ENCODE peak calls at places on chromosomes 1 and 21, in eight cellular contexts. V is HFF-Myc, H is endothelial cell of umbilical vein, L is adrenal gland, R is T-helper 1 cell, A is mucosa of gallbladder, G is GM12892, X is germinal center. Z is an unnamed sample.

GRCh38 chr1:44027320-44027719 is 3.9 kb downstream of the SLC6A9 start:
- DNase-seq in V (no peak), H (no peak), L (no peak), R (no peak), A (no peak), G (no peak), X (no peak), Z (no peak)

GRCh38 chr1:149844096-149844495 is 55.3 kb upstream of the BOLA1 start:
- DNase-seq in V (no peak), H (no peak), L (peak), R (no peak), A (no peak), G (no peak), X (no peak), Z (no peak)

GRCh38 chr1:68955424-68955823 is 458.5 kb upstream of the DEPDC1 start:
- DNase-seq in V (no peak), H (no peak), L (peak), R (no peak), A (no peak), G (no peak), X (no peak), Z (no peak)

GRCh38 chr1:109969430-109969829 is 15.1 kb upstream of the AHCYL1 start:
- DNase-seq in V (peak), H (no peak), L (no peak), R (no peak), A (no peak), G (no peak), X (no peak), Z (no peak)

GRCh38 chr1:214563881-214564280 is 12.5 kb upstream of the PTPN14 start:
- DNase-seq in V (no peak), H (no peak), L (no peak), R (no peak), A (no peak), G (no peak), X (no peak), Z (no peak)

GRCh38 chr1:54460861-54461382 is 54.7 kb upstream of the SSBP3 start:
- DNase-seq in V (no peak), H (no peak), L (no peak), R (no peak), A (no peak), G (no peak), X (no peak), Z (no peak)

GRCh38 chr21:39954570-39954969 is 87.3 kb downstream of the PCP4 start:
- DNase-seq in V (no peak), H (no peak), L (no peak), R (no peak), A (no peak), G (no peak), X (no peak), Z (no peak)

GRCh38 chr1:205436776-205437485 is 15.1 kb upstream of the LEMD1 start:
- DNase-seq in V (no peak), H (no peak), L (no peak), R (no peak), A (no peak), G (no peak), X (no peak), Z (no peak)

GRCh38 chr1:96557336-96557735 is 164.2 kb upstream of the PTBP2 start:
- DNase-seq in V (no peak), H (no peak), L (no peak), R (no peak), A (no peak), G (no peak), X (no peak), Z (no peak)

GRCh38 chr21:44699502-44700001 is 2.6 kb downstream of the KRTAP10-12 start:
- DNase-seq in V (no peak), H (no peak), L (no peak), R (no peak), A (no peak), G (no peak), X (no peak), Z (no peak)

GRCh38 chr1:169193191-169193850 is 86.8 kb downstream of the ATP1B1 start:
- DNase-seq in V (no peak), H (peak), L (peak), R (no peak), A (no peak), G (no peak), X (no peak), Z (no peak)

GRCh38 chr1:91803847-91804545 is 82.0 kb downstream of the TGFBR3 start:
- DNase-seq in V (no peak), H (no peak), L (no peak), R (peak), A (no peak), G (peak), X (peak), Z (no peak)

GRCh38 chr1:116390195-116390594 is 17.2 kb downstream of the ATP1A1 start:
- DNase-seq in V (no peak), H (no peak), L (peak), R (peak), A (no peak), G (no peak), X (no peak), Z (no peak)

GRCh38 chr1:208500379-208500778 is 256.2 kb upstream of the PLXNA2 start:
- DNase-seq in V (no peak), H (no peak), L (no peak), R (no peak), A (no peak), G (no peak), X (no peak), Z (no peak)

GRCh38 chr1:27934818-27935549 is at the start of gene SMPDL3B:
- DNase-seq in V (no peak), H (peak), L (no peak), R (no peak), A (peak), G (no peak), X (no peak), Z (no peak)

GRCh38 chr1:92992066-92992465 is 30.8 kb upstream of the DIPK1A start:
- DNase-seq in V (no peak), H (no peak), L (no peak), R (no peak), A (no peak), G (no peak), X (no peak), Z (no peak)

GRCh38 chr1:42966688-42967609 is 8.3 kb upstream of the SLC2A1 start:
- DNase-seq in V (peak), H (peak), L (peak), R (no peak), A (peak), G (no peak), X (no peak), Z (peak)